ENCODE peak calls at places on chromosomes 2 and 18, in seven cellular contexts. B, V, G, Q, M, U and I are unnamed samples.

GRCh38 chr18:46344416-46345180 is 240.4 kb downstream of the HAUS1 start:
- DNase-seq in B (no peak), V (no peak), G (no peak), Q (no peak), M (no peak), U (no peak), I (no peak)

GRCh38 chr2:239913632-239914417 is 111.3 kb downstream of the NDUFA10 start:
- DNase-seq in B (no peak), V (no peak), G (no peak), Q (no peak), M (no peak), U (no peak), I (no peak)

GRCh38 chr2:86625096-86625495 is 1.4 kb upstream of the RNF103 start:
- DNase-seq in B (no peak), V (no peak), G (no peak), Q (no peak), M (no peak), U (no peak), I (no peak)

GRCh38 chr2:216149741-216150140 is 40.6 kb downstream of the XRCC5 start:
- DNase-seq in B (no peak), V (no peak), G (no peak), Q (no peak), M (no peak), U (no peak), I (no peak)

GRCh38 chr2:47119001-47119400 is 36.1 kb downstream of the STPG4 start:
- DNase-seq in B (no peak), V (no peak), G (peak; percentile 69), Q (no peak), M (no peak), U (no peak), I (peak; percentile 35)

GRCh38 chr2:219688560-219689445 is 61.4 kb downstream of the SLC4A3 start:
- DNase-seq in B (no peak), V (no peak), G (peak; percentile 31), Q (no peak), M (no peak), U (peak; percentile 97), I (no peak)

GRCh38 chr2:85164145-85164559 is 31.0 kb downstream of the TCF7L1 start:
- DNase-seq in B (no peak), V (no peak), G (no peak), Q (peak; percentile 57), M (no peak), U (no peak), I (no peak)

GRCh38 chr2:36858551-36859365 is 107.6 kb downstream of the STRN start:
- DNase-seq in B (no peak), V (no peak), G (no peak), Q (no peak), M (no peak), U (no peak), I (peak; percentile 25)

GRCh38 chr2:109247812-109248211 is 118.8 kb downstream of the SH3RF3 start:
- DNase-seq in B (no peak), V (no peak), G (no peak), Q (no peak), M (no peak), U (no peak), I (no peak)